ENCODE peak calls at places on chromosome 2, in five cellular contexts. One of them, this sample, is unnamed.

GRCh38 chr2:14125561-14125960 is 507.0 kb upstream of the LRATD1 start:
- DNase-seq in H9: no peak
- DNase-seq in neuronal stem cell: no peak
- DNase-seq in mesenchymal stem cell: no peak
- DNase-seq in H1: no peak
- DNase-seq in this sample: no peak

GRCh38 chr2:167814881-167815718 is 432.3 kb downstream of the STK39 start:
- DNase-seq in H9: no peak
- DNase-seq in neuronal stem cell: no peak
- DNase-seq in mesenchymal stem cell: no peak
- DNase-seq in H1: no peak
- DNase-seq in this sample: no peak

GRCh38 chr2:275457-275856 is 10.7 kb downstream of the ACP1 start:
- DNase-seq in H9: no peak
- DNase-seq in neuronal stem cell: no peak
- DNase-seq in mesenchymal stem cell: no peak
- DNase-seq in H1: no peak
- DNase-seq in this sample: no peak

GRCh38 chr2:227817336-227817735 is 3.7 kb downstream of the CCL20 start:
- DNase-seq in H9: no peak
- DNase-seq in neuronal stem cell: no peak
- DNase-seq in mesenchymal stem cell: no peak
- DNase-seq in H1: no peak
- DNase-seq in this sample: no peak

GRCh38 chr2:38146917-38147307 is 71.0 kb upstream of the CYP1B1 start:
- DNase-seq in H9: peak; percentile 78
- DNase-seq in neuronal stem cell: no peak
- DNase-seq in mesenchymal stem cell: peak; percentile 98
- DNase-seq in H1: peak; percentile 57
- DNase-seq in this sample: peak; percentile 58

GRCh38 chr2:145757503-145758290 is 1237.8 kb upstream of the ZEB2 start:
- DNase-seq in H9: no peak
- DNase-seq in neuronal stem cell: no peak
- DNase-seq in mesenchymal stem cell: no peak
- DNase-seq in H1: no peak
- DNase-seq in this sample: no peak

GRCh38 chr2:60351321-60351720 is 202.1 kb downstream of the BCL11A start:
- DNase-seq in H9: no peak
- DNase-seq in neuronal stem cell: no peak
- DNase-seq in mesenchymal stem cell: no peak
- DNase-seq in H1: no peak
- DNase-seq in this sample: no peak

GRCh38 chr2:143083636-143084035 is 45.6 kb upstream of the ARHGAP15 start:
- DNase-seq in H9: no peak
- DNase-seq in neuronal stem cell: no peak
- DNase-seq in mesenchymal stem cell: peak; percentile 88
- DNase-seq in H1: no peak
- DNase-seq in this sample: peak; percentile 39

GRCh38 chr2:180604077-180604476 is 376.3 kb upstream of the UBE2E3 start:
- DNase-seq in H9: no peak
- DNase-seq in neuronal stem cell: peak; percentile 29
- DNase-seq in mesenchymal stem cell: peak; percentile 32
- DNase-seq in H1: no peak
- DNase-seq in this sample: peak; percentile 81

GRCh38 chr2:222623756-222624309 is 32.1 kb downstream of the FARSB start:
- DNase-seq in H9: no peak
- DNase-seq in neuronal stem cell: no peak
- DNase-seq in mesenchymal stem cell: no peak
- DNase-seq in H1: no peak
- DNase-seq in this sample: no peak

GRCh38 chr2:228426502-228427216 is 245.2 kb upstream of the SPHKAP start:
- DNase-seq in H9: no peak
- DNase-seq in neuronal stem cell: no peak
- DNase-seq in mesenchymal stem cell: no peak
- DNase-seq in H1: no peak
- DNase-seq in this sample: no peak

GRCh38 chr2:60679059-60679780 is 76.8 kb upstream of the PAPOLG start:
- DNase-seq in H9: no peak
- DNase-seq in neuronal stem cell: no peak
- DNase-seq in mesenchymal stem cell: no peak
- DNase-seq in H1: no peak
- DNase-seq in this sample: no peak

GRCh38 chr2:241640165-241640795 is 2.8 kb downstream of the ATG4B start:
- DNase-seq in H9: no peak
- DNase-seq in neuronal stem cell: no peak
- DNase-seq in mesenchymal stem cell: no peak
- DNase-seq in H1: no peak
- DNase-seq in this sample: no peak

GRCh38 chr2:224466315-224466714 is 64.4 kb upstream of the FAM124B start:
- DNase-seq in H9: no peak
- DNase-seq in neuronal stem cell: no peak
- DNase-seq in mesenchymal stem cell: no peak
- DNase-seq in H1: no peak
- DNase-seq in this sample: no peak

GRCh38 chr2:1923557-1923956 is 179.2 kb upstream of the PXDN start:
- DNase-seq in H9: no peak
- DNase-seq in neuronal stem cell: no peak
- DNase-seq in mesenchymal stem cell: no peak
- DNase-seq in H1: no peak
- DNase-seq in this sample: no peak

GRCh38 chr2:216692636-216693413 is 2.5 kb downstream of the IGFBP5 start:
- DNase-seq in H9: peak; percentile 86
- DNase-seq in neuronal stem cell: peak; percentile 93
- DNase-seq in mesenchymal stem cell: peak; percentile 85
- DNase-seq in H1: no peak
- DNase-seq in this sample: no peak

DNA sequence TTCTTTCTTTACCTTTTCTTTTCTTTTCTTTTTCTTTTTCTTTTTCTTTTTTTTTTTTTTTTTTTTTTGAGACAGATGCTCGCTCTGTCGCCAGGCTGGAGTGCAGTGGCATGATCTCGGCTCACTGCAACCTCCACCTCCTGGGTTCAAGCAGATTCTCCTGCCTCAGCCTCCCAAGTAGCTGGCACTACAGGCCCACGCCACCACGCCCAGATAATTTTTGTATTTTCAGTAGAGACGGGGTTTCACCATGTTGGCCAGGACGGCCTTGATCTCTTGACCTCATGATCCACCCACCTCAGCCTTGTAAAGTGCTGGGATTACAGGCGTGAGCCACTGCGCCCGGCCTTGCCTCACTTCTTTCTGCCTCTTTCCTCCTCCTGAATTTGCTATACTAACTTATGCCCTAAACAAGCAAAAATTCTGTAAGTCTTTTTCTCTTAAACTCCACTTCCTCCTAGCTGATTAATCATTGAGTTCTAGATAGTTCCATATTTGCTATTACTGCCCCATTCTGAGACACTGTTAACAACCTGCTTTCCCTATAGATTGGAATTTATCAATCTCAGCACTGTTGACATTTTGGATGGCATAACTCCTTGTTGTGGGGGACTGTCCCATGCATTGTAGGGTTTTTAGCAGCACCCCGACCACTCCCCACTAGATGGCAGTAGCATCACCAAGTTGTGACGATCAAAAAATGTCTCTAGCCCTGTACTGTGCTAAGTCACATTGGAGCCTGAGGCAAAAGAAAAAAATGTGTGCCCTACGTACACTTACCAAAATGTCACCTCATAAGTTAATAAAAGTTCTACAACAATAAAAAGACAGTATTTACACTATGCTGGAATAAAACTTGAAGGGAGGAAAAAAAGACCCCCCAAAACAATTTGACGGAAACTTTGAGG is 16.4 kb upstream of the THADA start:
- DNase-seq in H9: peak; percentile 70
- DNase-seq in neuronal stem cell: peak; percentile 65
- DNase-seq in mesenchymal stem cell: peak; percentile 80
- DNase-seq in H1: no peak
- DNase-seq in this sample: peak; percentile 89
- H3K27ac ChIP-seq in H9: no peak overlapping the region
- H3K27ac ChIP-seq in neuronal stem cell: no peak overlapping the region
- H3K27ac ChIP-seq in mesenchymal stem cell: no peak overlapping the region
- H3K27ac ChIP-seq in H1: no peak overlapping the region
- H3K27ac ChIP-seq in this sample: no peak overlapping the region

GRCh38 chr2:191703079-191703725 is 25.3 kb downstream of the NABP1 start:
- DNase-seq in H9: no peak
- DNase-seq in neuronal stem cell: no peak
- DNase-seq in mesenchymal stem cell: no peak
- DNase-seq in H1: no peak
- DNase-seq in this sample: no peak
- H2BK12ac ChIP-seq in H9: no peak overlapping the region
- H2BK12ac ChIP-seq in neuronal stem cell: no peak overlapping the region
- H2BK12ac ChIP-seq in mesenchymal stem cell: no peak overlapping the region
- H2BK12ac ChIP-seq in H1: no peak overlapping the region
- H2BK12ac ChIP-seq in this sample: no peak overlapping the region

GRCh38 chr2:212142616-212143015 is 396.0 kb downstream of the ERBB4 start:
- DNase-seq in H9: no peak
- DNase-seq in neuronal stem cell: no peak
- DNase-seq in mesenchymal stem cell: no peak
- DNase-seq in H1: no peak
- DNase-seq in this sample: no peak
- H3K14ac ChIP-seq in H9: no peak overlapping the region
- H3K14ac ChIP-seq in neuronal stem cell: no peak overlapping the region
- H3K14ac ChIP-seq in mesenchymal stem cell: no peak overlapping the region
- H3K14ac ChIP-seq in H1: no peak overlapping the region
- H3K14ac ChIP-seq in this sample: no peak overlapping the region

GRCh38 chr2:64860936-64861335 is 128.3 kb upstream of the SLC1A4 start:
- DNase-seq in H9: no peak
- DNase-seq in neuronal stem cell: no peak
- DNase-seq in mesenchymal stem cell: no peak
- DNase-seq in H1: no peak
- DNase-seq in this sample: no peak

GRCh38 chr2:64860321-64860751 is 128.9 kb upstream of the SLC1A4 start:
- DNase-seq in H9: no peak
- DNase-seq in neuronal stem cell: no peak
- DNase-seq in mesenchymal stem cell: no peak
- DNase-seq in H1: no peak
- DNase-seq in this sample: no peak

GRCh38 chr2:64858541-64859031 is 130.6 kb upstream of the SLC1A4 start:
- DNase-seq in H9: no peak
- DNase-seq in neuronal stem cell: no peak
- DNase-seq in mesenchymal stem cell: no peak
- DNase-seq in H1: no peak
- DNase-seq in this sample: peak; percentile 90

GRCh38 chr2:64857581-64858471 is 131.4 kb upstream of the SLC1A4 start:
- DNase-seq in H9: no peak
- DNase-seq in neuronal stem cell: no peak
- DNase-seq in mesenchymal stem cell: peak; percentile 51
- DNase-seq in H1: no peak
- DNase-seq in this sample: no peak

DNA sequence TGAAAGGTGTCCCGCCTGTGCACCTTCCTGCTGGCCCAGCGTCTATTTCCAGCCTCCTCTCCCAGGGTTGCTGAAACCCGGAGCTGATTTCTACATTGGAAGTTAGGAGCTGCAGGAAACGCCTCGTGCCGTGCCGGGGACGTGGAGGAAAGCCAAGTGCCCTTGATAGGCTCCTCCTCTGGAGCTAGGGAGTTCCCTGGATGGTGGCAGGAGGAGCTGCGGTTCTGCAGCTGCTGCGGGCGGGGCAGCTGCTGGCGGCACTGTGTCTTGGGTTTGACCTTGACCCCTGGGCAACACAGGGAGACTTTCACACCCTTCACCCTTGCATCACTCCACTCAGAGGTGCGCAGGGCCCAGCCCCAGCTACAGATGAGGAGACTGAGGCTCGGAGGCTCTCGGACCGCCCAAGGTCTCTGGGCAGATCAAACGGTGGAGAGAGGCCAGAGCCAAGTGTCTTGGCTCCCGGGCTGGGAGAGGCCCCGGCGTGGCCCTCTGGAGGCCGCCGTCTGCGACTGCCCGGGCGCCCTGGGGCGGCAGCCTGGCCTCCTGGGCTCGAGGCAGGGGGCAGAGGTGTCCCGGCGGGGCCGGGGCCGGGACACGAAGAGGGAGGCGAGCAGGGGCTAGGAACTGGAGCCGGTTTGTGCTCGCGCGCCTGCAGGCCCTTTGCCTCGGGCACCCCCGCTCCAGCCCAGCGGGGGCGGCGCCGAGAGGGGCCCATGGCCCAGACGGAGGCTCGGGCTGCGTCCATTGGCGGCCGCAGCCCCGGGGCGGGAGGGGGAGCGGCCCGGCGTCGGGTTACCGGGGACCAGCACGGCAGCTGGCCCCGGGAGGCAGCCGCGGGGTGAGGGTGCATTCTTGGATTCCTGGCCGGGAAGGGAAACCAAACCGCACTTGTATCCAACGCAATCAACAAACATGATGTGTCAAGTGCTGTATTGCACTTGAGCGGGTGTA is 129.7 kb upstream of the SLC1A4 start:
- DNase-seq in H9: peak; percentile 78
- DNase-seq in neuronal stem cell: peak; percentile 58
- DNase-seq in mesenchymal stem cell: peak; percentile 96
- DNase-seq in H1: no peak
- DNase-seq in this sample: peak; percentile 89
- H3K27ac ChIP-seq in H9: no peak overlapping the region
- H3K27ac ChIP-seq in neuronal stem cell: no peak overlapping the region
- H3K27ac ChIP-seq in mesenchymal stem cell: peak overlapping the region; percentile 87
- H3K27ac ChIP-seq in H1: no peak overlapping the region
- H3K27ac ChIP-seq in this sample: peak overlapping the region; percentile 59

GRCh38 chr2:80610108-80610507 is 305.6 kb upstream of the LRRTM1 start:
- DNase-seq in H9: no peak
- DNase-seq in neuronal stem cell: no peak
- DNase-seq in mesenchymal stem cell: no peak
- DNase-seq in H1: no peak
- DNase-seq in this sample: no peak
- H2BK12ac ChIP-seq in H9: no peak overlapping the region
- H2BK12ac ChIP-seq in neuronal stem cell: no peak overlapping the region
- H2BK12ac ChIP-seq in mesenchymal stem cell: no peak overlapping the region
- H2BK12ac ChIP-seq in H1: no peak overlapping the region
- H2BK12ac ChIP-seq in this sample: no peak overlapping the region

This sample was measured in trophoblast cell.